ENCODE peak calls at places on chromosomes 1 and 21, in seven cellular contexts. A is GM19239; X is GM23338; R is heart right ventricle; J is activated CD4-positive, alpha-beta T cell treated with anti-CD3 and anti-CD28 coated beads, Interleukin-2, amount 50 U/mL, for 1 hour; F is H54; G is ecto neural progenitor cell. Z is an unnamed sample.
A peak's percentile ranks its signal among the peaks of the same experiment; 100 is the strongest.

GRCh38 chr21:41422546-41423372 is 3.3 kb upstream of the MX1 start:
- DNase-seq in X (no peak), A (no peak), R (no peak), F (no peak), J (no peak), G (peak; percentile 32), Z (no peak)

GRCh38 chr1:92759361-92759760 is 25.5 kb downstream of the EVI5 start:
- DNase-seq in J (no peak), R (no peak), A (no peak), G (no peak), X (no peak), F (no peak), Z (no peak)

GRCh38 chr1:234709473-234710279 is 99.7 kb upstream of the IRF2BP2 start:
- DNase-seq in X (no peak), J (no peak), F (no peak), R (peak; percentile 65), A (no peak), G (peak; percentile 39), Z (no peak)

GRCh38 chr1:66346057-66346795 is 187.7 kb upstream of the SGIP1 start:
- DNase-seq in A (no peak), J (no peak), F (no peak), X (no peak), G (no peak), R (no peak), Z (no peak)

GRCh38 chr1:18411820-18412641 is 68.7 kb upstream of the KLHDC7A start:
- DNase-seq in A (no peak), J (no peak), F (no peak), R (no peak), G (no peak), X (no peak), Z (no peak)

GRCh38 chr1:88327391-88328267 is 356.4 kb upstream of the PKN2 start:
- DNase-seq in A (no peak), J (no peak), F (peak; percentile 17), R (no peak), G (no peak), X (no peak), Z (peak; percentile 77)

GRCh38 chr1:232726048-232726779 is 79.0 kb upstream of the MAP10 start:
- DNase-seq in F (no peak), R (no peak), X (peak; percentile 53), J (no peak), A (no peak), G (no peak), Z (no peak)

GRCh38 chr1:2238361-2239055 is 10.4 kb downstream of the SKI start:
- DNase-seq in F (no peak), R (no peak), X (no peak), G (no peak), A (no peak), J (no peak), Z (no peak)

GRCh38 chr1:87814573-87814972 is 485.9 kb downstream of the LMO4 start:
- DNase-seq in G (no peak), F (no peak), R (no peak), J (no peak), A (no peak), X (no peak), Z (no peak)

GRCh38 chr1:155206891-155207577 is 663 bp downstream of the THBS3 start:
- DNase-seq in J (peak; percentile 95), A (peak; percentile 80), G (peak; percentile 87), X (peak; percentile 92), R (peak; percentile 84), F (peak; percentile 65), Z (no peak)

GRCh38 chr1:63593887-63594617 is 841 bp downstream of the PGM1 start:
- DNase-seq in X (peak; percentile 87), F (peak; percentile 61), G (peak; percentile 76), R (peak; percentile 82), J (peak; percentile 73), A (peak; percentile 27), Z (no peak)

GRCh38 chr1:112988367-112988766 is 32.4 kb upstream of the SLC16A1 start:
- DNase-seq in F (no peak), A (no peak), R (no peak), X (no peak), J (no peak), G (no peak), Z (no peak)

GRCh38 chr21:42514883-42515228 is 1.2 kb downstream of the SLC37A1 start:
- DNase-seq in R (no peak), F (no peak), J (no peak), G (no peak), X (no peak), A (no peak), Z (no peak)

GRCh38 chr1:10724052-10724494 is 72.4 kb downstream of the CASZ1 start:
- DNase-seq in X (no peak), R (peak; percentile 58), G (no peak), J (no peak), F (peak; percentile 54), A (no peak), Z (no peak)

GRCh38 chr1:205488074-205488723 is 16.3 kb upstream of the CDK18 start:
- DNase-seq in J (peak; percentile 31), X (peak; percentile 93), F (peak; percentile 68), G (peak; percentile 75), A (peak; percentile 68), R (no peak), Z (no peak)

GRCh38 chr1:216054593-216054992 is 368.7 kb downstream of the USH2A start:
- DNase-seq in X (no peak), F (no peak), A (no peak), G (no peak), J (no peak), R (no peak), Z (no peak)

GRCh38 chr1:57411262-57411661 is 12.6 kb downstream of the DAB1 start:
- DNase-seq in G (no peak), A (no peak), R (no peak), X (no peak), J (no peak), F (peak; percentile 69), Z (no peak)

GRCh38 chr1:111553199-111553598 is 49.8 kb upstream of the ADORA3 start:
- DNase-seq in R (no peak), G (no peak), F (peak; percentile 31), J (no peak), A (no peak), X (no peak), Z (no peak)

GRCh38 chr1:36008546-36009197 is 75.2 kb upstream of the TEKT2 start:
- DNase-seq in A (no peak), X (peak; percentile 5), F (peak; percentile 38), G (no peak), R (no peak), J (no peak), Z (no peak)

Z was measured in SK-N-MC.